ENCODE peak calls at places on chromosomes 5 and 9, in five cellular contexts. E, U, X, Z and J are unnamed samples.

GRCh38 chr5:16883801-16884200 is 52.3 kb downstream of the MYO10 start:
- DNase-seq in E (no peak), U (no peak), X (no peak), Z (no peak), J (no peak)

GRCh38 chr9:97307500-97308163 is at the start of gene CCDC180:
- DNase-seq in E (no peak), U (no peak), X (no peak), Z (peak), J (no peak)

GRCh38 chr9:104808030-104808614 is 44.2 kb downstream of the NIPSNAP3B start:
- DNase-seq in E (no peak), U (no peak), X (no peak), Z (peak), J (no peak)

GRCh38 chr5:16889203-16889971 is 46.7 kb downstream of the MYO10 start:
- DNase-seq in E (no peak), U (no peak), X (no peak), Z (peak), J (no peak)

GRCh38 chr5:125559296-125559695 is 812.9 kb upstream of the ZNF608 start:
- DNase-seq in E (no peak), U (no peak), X (no peak), Z (peak), J (no peak)

GRCh38 chr9:127884427-127884911 is 7.0 kb upstream of the AK1 start:
- DNase-seq in E (no peak), U (peak), X (peak), Z (no peak), J (no peak)

GRCh38 chr5:103505581-103506305 is 56.8 kb downstream of the NUDT12 start:
- DNase-seq in E (no peak), U (no peak), X (no peak), Z (peak), J (no peak)

GRCh38 chr5:94326579-94326978 is 291.8 kb downstream of the KIAA0825 start:
- DNase-seq in E (no peak), U (no peak), X (no peak), Z (no peak), J (no peak)

GRCh38 chr5:179820483-179821297 is at the start of gene SQSTM1:
- DNase-seq in E (peak), U (peak), X (peak), Z (peak), J (peak)

GRCh38 chr5:113081091-113081490 is 104.5 kb downstream of the DCP2 start:
- DNase-seq in E (no peak), U (no peak), X (no peak), Z (no peak), J (no peak)

GRCh38 chr9:35538361-35539234 is 48.7 kb downstream of the RUSC2 start:
- DNase-seq in E (no peak), U (peak), X (peak), Z (peak), J (peak)

GRCh38 chr9:128056086-128056485 is 11.0 kb downstream of the NAIF1 start:
- DNase-seq in E (no peak), U (no peak), X (no peak), Z (no peak), J (no peak)

GRCh38 chr9:105832311-105832710 is 138.0 kb downstream of the TMEM38B start:
- DNase-seq in E (no peak), U (no peak), X (no peak), Z (peak), J (no peak)

GRCh38 chr5:124025306-124025705 is 513.3 kb downstream of the CSNK1G3 start:
- DNase-seq in E (no peak), U (no peak), X (no peak), Z (no peak), J (no peak)

GRCh38 chr9:4503103-4503502 is 12.8 kb downstream of the SLC1A1 start:
- DNase-seq in E (no peak), U (no peak), X (no peak), Z (no peak), J (no peak)

GRCh38 chr5:6522337-6522736 is 73.7 kb downstream of the UBE2QL1 start:
- DNase-seq in E (no peak), U (no peak), X (no peak), Z (no peak), J (no peak)

GRCh38 chr9:113246928-113247327 is 25.6 kb downstream of the SLC31A1 start:
- DNase-seq in E (no peak), U (no peak), X (no peak), Z (no peak), J (no peak)

GRCh38 chr9:99019523-99020331 is 76.0 kb downstream of the COL15A1 start:
- DNase-seq in E (no peak), U (no peak), X (peak), Z (peak), J (no peak)

GRCh38 chr5:135834639-135835529 is at the start of gene SLC25A48:
- DNase-seq in E (no peak), U (peak), X (peak), Z (no peak), J (peak)

GRCh38 chr5:159849437-159850191 is 66.7 kb upstream of the ADRA1B start:
- DNase-seq in E (no peak), U (no peak), X (no peak), Z (peak), J (no peak)

GRCh38 chr9:128927731-128928411 is 7.1 kb downstream of the PHYHD1 start:
- DNase-seq in E (peak), U (no peak), X (peak), Z (no peak), J (no peak)

GRCh38 chr5:168152660-168153059 is 138.8 kb upstream of the WWC1 start:
- DNase-seq in E (no peak), U (no peak), X (no peak), Z (no peak), J (no peak)

GRCh38 chr9:105157178-105157583 is 87.3 kb upstream of the SLC44A1 start:
- DNase-seq in E (peak), U (peak), X (peak), Z (peak), J (no peak)

GRCh38 chr9:136059851-136060670 is 35.0 kb downstream of the NACC2 start:
- DNase-seq in E (no peak), U (peak), X (peak), Z (peak), J (no peak)

GRCh38 chr5:176174345-176175025 is 63.7 kb upstream of the SIMC1 start:
- DNase-seq in E (no peak), U (no peak), X (no peak), Z (no peak), J (peak)

GRCh38 chr9:5578698-5579085 is 50.2 kb upstream of the RIC1 start:
- DNase-seq in E (no peak), U (no peak), X (no peak), Z (no peak), J (no peak)

GRCh38 chr5:151155149-151155776 is 2.3 kb downstream of the ANXA6 start:
- DNase-seq in E (peak), U (no peak), X (no peak), Z (no peak), J (no peak)